ENCODE peak calls at places on chromosomes 11 and 22, in seven cellular contexts. Z is BJ, U is type B pancreatic cell, V is GM10248, Y is HFF-Myc, Q is natural killer cell, M is psoas muscle. B is an unnamed sample.

GRCh38 chr11:86060544-86060943 is 8.3 kb downstream of the PICALM start:
- DNase-seq in Z (no peak), U (no peak), V (no peak), Y (no peak), Q (no peak), M (no peak), B (no peak)

GRCh38 chr11:113932788-113933187 is 28.2 kb downstream of the HTR3B start:
- DNase-seq in Z (no peak), U (no peak), V (no peak), Y (no peak), Q (no peak), M (no peak), B (no peak)

GRCh38 chr11:123536690-123537437 is 106.8 kb downstream of the GRAMD1B start:
- DNase-seq in Z (no peak), U (no peak), V (no peak), Y (no peak), Q (no peak), M (no peak), B (no peak)

GRCh38 chr11:15107730-15108515 is 6.8 kb upstream of the INSC start:
- DNase-seq in Z (no peak), U (no peak), V (no peak), Y (no peak), Q (no peak), M (no peak), B (no peak)

GRCh38 chr22:36196254-36197064 is 5.2 kb downstream of the APOL4 start:
- DNase-seq in Z (no peak), U (no peak), V (no peak), Y (no peak), Q (no peak), M (no peak), B (no peak)

GRCh38 chr11:111793863-111794262 is 27.7 kb upstream of the PPP2R1B start:
- DNase-seq in Z (peak; percentile 90), U (no peak), V (no peak), Y (no peak), Q (no peak), M (no peak), B (no peak)

GRCh38 chr22:49826603-49827306 is 918 bp downstream of the BRD1 start:
- DNase-seq in Z (no peak), U (no peak), V (no peak), Y (no peak), Q (peak; percentile 57), M (peak; percentile 78), B (no peak)

GRCh38 chr11:80617156-80617555 is 1176.3 kb upstream of the TENM4 start:
- DNase-seq in Z (no peak), U (no peak), V (no peak), Y (no peak), Q (no peak), M (no peak), B (no peak)

GRCh38 chr11:67371549-67372231 is 1.7 kb downstream of the CLCF1 start:
- DNase-seq in Z (no peak), U (no peak), V (peak; percentile 67), Y (no peak), Q (no peak), M (no peak), B (no peak)

GRCh38 chr11:74683941-74684481 is 47.2 kb downstream of the CHRDL2 start:
- DNase-seq in Z (no peak), U (no peak), V (no peak), Y (no peak), Q (no peak), M (peak; percentile 48), B (no peak)

GRCh38 chr22:37197451-37198289 is 9.6 kb upstream of the C1QTNF6 start:
- DNase-seq in Z (no peak), U (no peak), V (no peak), Y (no peak), Q (no peak), M (peak; percentile 84), B (peak; percentile 40)

GRCh38 chr11:72274435-72274834 is 30.5 kb upstream of the PHOX2A start:
- DNase-seq in Z (no peak), U (no peak), V (no peak), Y (no peak), Q (no peak), M (no peak), B (no peak)

GRCh38 chr11:88183233-88183632 is 8.0 kb upstream of the RAB38 start:
- DNase-seq in Z (no peak), U (no peak), V (no peak), Y (no peak), Q (no peak), M (no peak), B (no peak)

GRCh38 chr11:130068986-130069683 is 559 bp upstream of the APLP2 start:
- DNase-seq in Z (peak; percentile 71), U (no peak), V (no peak), Y (peak; percentile 77), Q (no peak), M (peak; percentile 91), B (no peak)

GRCh38 chr11:77138106-77138649 is 10.1 kb downstream of the MYO7A start:
- DNase-seq in Z (no peak), U (no peak), V (no peak), Y (no peak), Q (no peak), M (no peak), B (no peak)

GRCh38 chr11:78659326-78660319 is 85.0 kb upstream of the NARS2 start:
- DNase-seq in Z (no peak), U (no peak), V (no peak), Y (no peak), Q (no peak), M (no peak), B (no peak)

GRCh38 chr11:116366451-116366850 is 406.3 kb downstream of the BUD13 start:
- DNase-seq in Z (no peak), U (no peak), V (no peak), Y (no peak), Q (no peak), M (no peak), B (no peak)

GRCh38 chr22:22397292-22397870 is 111.2 kb downstream of the ZNF280B start:
- DNase-seq in Z (no peak), U (no peak), V (peak; percentile 3), Y (no peak), Q (no peak), M (no peak), B (no peak)
- TF ChIP-seq CTCF in Z (no peak), U (peak; percentile 57), V (no peak), Y (no peak), Q (no peak), M (no peak), B (no peak)

GRCh38 chr11:19739872-19740271 is 27.2 kb downstream of the NAV2 start:
- DNase-seq in Z (no peak), U (no peak), V (no peak), Y (no peak), Q (no peak), M (no peak), B (no peak)
- TF ChIP-seq CTCF in Z (peak; percentile 54), U (peak; percentile 62), V (no peak), Y (peak; percentile 47), Q (no peak), M (peak; percentile 9), B (no peak)

GRCh38 chr22:20116376-20116950 is 559 bp downstream of the RANBP1 start:
- DNase-seq in Z (no peak), U (no peak), V (peak; percentile 43), Y (no peak), Q (no peak), M (peak; percentile 73), B (no peak)

GRCh38 chr22:20117656-20118571 is 888 bp upstream of the TRMT2A start:
- DNase-seq in Z (no peak), U (no peak), V (peak; percentile 72), Y (no peak), Q (peak; percentile 40), M (peak; percentile 63), B (no peak)

GRCh38 chr22:20115691-20116375 is at the start of gene RANBP1:
- DNase-seq in Z (no peak), U (no peak), V (no peak), Y (no peak), Q (no peak), M (peak; percentile 58), B (no peak)

GRCh38 chr22:20118572-20119020 is 1.6 kb upstream of the TRMT2A start:
- DNase-seq in Z (no peak), U (no peak), V (no peak), Y (no peak), Q (no peak), M (peak; percentile 31), B (no peak)

DNA sequence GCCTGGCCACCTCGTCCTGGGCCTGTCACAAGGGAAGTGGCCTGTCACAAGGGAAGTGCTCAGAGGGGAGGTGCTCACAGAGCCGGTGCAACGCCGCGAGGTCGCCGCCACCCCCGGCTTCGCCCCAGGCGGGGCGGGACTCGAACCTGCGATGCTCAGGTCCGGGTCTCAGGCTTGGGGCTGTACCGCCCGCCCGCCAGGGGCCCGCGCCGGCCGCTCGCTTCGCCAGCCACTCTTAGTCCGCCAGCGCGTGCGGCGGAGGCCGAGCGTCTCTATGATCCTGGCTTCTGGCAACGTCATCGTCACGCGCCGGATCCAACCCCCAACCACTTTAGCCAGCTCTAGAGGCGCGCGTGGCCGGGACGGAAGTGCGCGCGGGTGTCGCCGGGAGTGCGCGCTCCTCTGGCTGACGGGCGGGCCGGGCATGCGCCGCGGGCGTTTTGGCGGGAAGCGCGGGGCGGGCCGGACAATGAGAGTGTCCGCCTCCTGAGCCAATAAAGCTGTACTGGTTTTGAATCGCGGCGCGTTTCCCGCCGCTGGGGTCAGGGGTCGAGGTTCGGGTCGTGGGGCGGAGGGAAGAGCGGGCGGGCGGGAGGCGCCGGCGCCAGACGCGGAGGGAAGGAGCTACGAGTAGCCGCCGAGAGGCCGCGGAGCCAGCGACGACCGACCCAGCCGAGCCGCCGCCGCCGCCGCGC is at the start of gene TRMT2A:
- DNase-seq in Z (peak; percentile 77), U (peak; percentile 99), V (peak; percentile 98), Y (peak; percentile 91), Q (peak; percentile 97), M (peak; percentile 99), B (peak; percentile 96)
- TF ChIP-seq CTCF in Z (no peak), U (peak; percentile 35), V (peak; percentile 4), Y (no peak), Q (no peak), M (no peak), B (no peak)

GRCh38 chr11:12123799-12124198 is 13.4 kb downstream of the MICAL2 start:
- DNase-seq in Z (no peak), U (no peak), V (no peak), Y (no peak), Q (no peak), M (no peak), B (no peak)

GRCh38 chr11:12121011-12121410 is 10.6 kb downstream of the MICAL2 start:
- DNase-seq in Z (no peak), U (no peak), V (no peak), Y (no peak), Q (no peak), M (no peak), B (no peak)

GRCh38 chr11:12123177-12123576 is 12.8 kb downstream of the MICAL2 start:
- DNase-seq in Z (no peak), U (no peak), V (no peak), Y (no peak), Q (no peak), M (no peak), B (no peak)

GRCh38 chr11:12121504-12121903 is 11.1 kb downstream of the MICAL2 start:
- DNase-seq in Z (no peak), U (no peak), V (no peak), Y (no peak), Q (no peak), M (no peak), B (no peak)

DNA sequence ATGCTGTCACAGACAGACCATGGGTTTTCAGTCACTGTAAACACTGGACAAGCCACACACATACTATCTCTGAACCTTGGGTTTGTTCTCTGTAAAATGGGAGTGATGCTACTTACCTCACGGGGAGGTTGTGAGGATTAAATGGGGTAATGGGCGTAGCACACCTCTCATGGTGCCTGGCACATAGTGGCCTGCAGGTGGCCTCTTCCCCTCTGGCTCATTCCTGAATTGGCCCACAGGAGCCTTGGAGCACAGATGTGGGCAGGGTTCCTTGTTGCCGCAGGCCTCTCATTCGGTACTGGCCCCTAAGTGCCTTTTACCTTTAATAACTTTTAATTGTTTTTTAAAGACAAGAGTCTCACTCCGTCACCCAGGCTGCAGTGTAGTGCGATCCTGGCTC is 11.7 kb downstream of the MICAL2 start:
- DNase-seq in Z (no peak), U (no peak), V (no peak), Y (no peak), Q (no peak), M (no peak), B (no peak)
- TF ChIP-seq CTCF in Z (peak; percentile 30), U (peak; percentile 61), V (peak; percentile 10), Y (peak; percentile 50), Q (no peak), M (peak; percentile 12), B (no peak)

B was measured in omental fat pad.